ENCODE peak calls at places on chromosomes 6 and 20, in nine cellular contexts. J is non-pigmented ciliary epithelial cell; B is G401; O is activated CD8-positive, alpha-beta memory T cell treated with anti-CD3 and anti-CD28 coated beads, Interleukin-2, amount 50 U/mL, for 4 hours; N is neural progenitor cell; I is EL; A is myocyte; D is mucosa of descending colon; W is effector CD4-positive, alpha-beta T cell. U is an unnamed sample.

GRCh38 chr6:14079433-14079832 is 38.1 kb upstream of the CD83 start:
- DNase-seq in W (no peak), B (no peak), I (no peak), D (no peak), J (no peak), N (no peak), O (no peak), A (peak; percentile 52), U (no peak)

GRCh38 chr6:35427851-35428321 is 24.3 kb upstream of the FANCE start:
- DNase-seq in D (no peak), W (no peak), I (peak; percentile 91), N (no peak), A (no peak), O (no peak), B (no peak), J (peak; percentile 53), U (peak; percentile 34)

GRCh38 chr6:139372326-139373153 is 1.9 kb downstream of the CITED2 start:
- DNase-seq in D (no peak), W (no peak), A (peak; percentile 42), J (no peak), N (no peak), B (peak; percentile 12), O (no peak), I (peak; percentile 41), U (no peak)

GRCh38 chr6:126040826-126041225 is 54.5 kb downstream of the TRMT11 start:
- DNase-seq in I (peak; percentile 81), A (no peak), B (no peak), W (no peak), N (no peak), J (no peak), D (no peak), O (no peak), U (no peak)

GRCh38 chr6:26012061-26012460 is 49.5 kb downstream of the TRIM38 start:
- DNase-seq in A (no peak), N (no peak), J (no peak), I (no peak), D (no peak), B (no peak), W (no peak), O (no peak), U (no peak)

GRCh38 chr6:90135672-90136071 is 161.0 kb downstream of the BACH2 start:
- DNase-seq in A (no peak), W (no peak), I (peak; percentile 81), D (no peak), J (peak; percentile 63), B (no peak), O (no peak), N (no peak), U (no peak)

GRCh38 chr6:36387440-36388303 is at the start of gene ETV7:
- DNase-seq in I (peak; percentile 69), B (no peak), J (no peak), N (peak; percentile 53), O (peak; percentile 44), D (peak; percentile 73), W (peak; percentile 5), A (peak; percentile 11), U (peak; percentile 74)

GRCh38 chr6:15504581-15505350 is 158.1 kb downstream of the DTNBP1 start:
- DNase-seq in A (peak; percentile 99), W (no peak), B (peak; percentile 74), D (peak; percentile 71), N (no peak), J (peak; percentile 79), I (peak; percentile 98), O (peak; percentile 10), U (no peak)

GRCh38 chr20:37880726-37881591 is 22.0 kb upstream of the VSTM2L start:
- DNase-seq in A (peak; percentile 99), O (no peak), N (no peak), D (no peak), B (no peak), W (no peak), I (no peak), J (no peak), U (no peak)

GRCh38 chr6:73074175-73074574 is 151.1 kb downstream of the KHDC1L start:
- DNase-seq in I (peak; percentile 81), N (no peak), W (no peak), B (no peak), O (no peak), D (no peak), A (peak; percentile 28), J (no peak), U (no peak)

GRCh38 chr6:138403324-138403800 is 661 bp upstream of the HEBP2 start:
- DNase-seq in N (peak; percentile 47), I (peak; percentile 29), D (peak; percentile 74), W (peak; percentile 23), O (peak; percentile 29), A (peak; percentile 57), J (no peak), B (peak; percentile 15), U (no peak)

GRCh38 chr20:42635699-42636411 is 553.9 kb downstream of the PTPRT start:
- DNase-seq in J (no peak), N (no peak), W (no peak), D (no peak), I (no peak), B (no peak), A (no peak), O (no peak), U (no peak)

GRCh38 chr20:10940941-10941340 is 267.1 kb upstream of the JAG1 start:
- DNase-seq in I (no peak), W (no peak), N (no peak), O (no peak), A (no peak), J (no peak), D (no peak), B (no peak), U (no peak)

GRCh38 chr6:36851149-36851614 is 11.9 kb upstream of the CPNE5 start:
- DNase-seq in D (no peak), A (peak; percentile 80), N (peak; percentile 81), J (peak; percentile 34), W (peak; percentile 27), I (peak; percentile 78), B (peak; percentile 92), O (no peak), U (peak; percentile 86)

GRCh38 chr6:67933278-67933677 is 701.8 kb upstream of the ADGRB3 start:
- DNase-seq in A (no peak), I (no peak), D (no peak), N (peak; percentile 26), B (no peak), W (no peak), O (no peak), J (no peak), U (peak; percentile 75)

GRCh38 chr20:50852085-50852484 is 57.2 kb downstream of the BCAS4 start:
- DNase-seq in J (no peak), D (no peak), A (no peak), O (no peak), N (no peak), B (no peak), I (no peak), W (no peak), U (peak; percentile 37)

GRCh38 chr6:160991411-160992322 is at the start of gene MAP3K4:
- DNase-seq in A (peak; percentile 87), W (peak; percentile 68), N (peak; percentile 93), D (peak; percentile 86), I (peak; percentile 72), J (no peak), O (peak; percentile 82), B (peak; percentile 71), U (peak; percentile 81)

GRCh38 chr6:41073968-41074691 is 1.4 kb downstream of the NFYA start:
- DNase-seq in I (peak; percentile 45), J (no peak), W (no peak), B (peak; percentile 53), N (peak; percentile 22), A (peak; percentile 53), O (no peak), D (no peak), U (peak; percentile 24)

GRCh38 chr6:28011716-28012115 is 54.7 kb downstream of the OR2B6 start:
- DNase-seq in W (no peak), B (no peak), J (no peak), N (no peak), A (no peak), O (no peak), I (peak; percentile 25), D (no peak), U (no peak)

GRCh38 chr6:144447487-144447886 is 162.4 kb downstream of the UTRN start:
- DNase-seq in O (no peak), A (no peak), I (peak; percentile 58), B (no peak), N (no peak), J (peak; percentile 32), D (no peak), W (no peak), U (no peak)

GRCh38 chr6:42166444-42167141 is 6.6 kb upstream of the GUCA1A start:
- DNase-seq in J (no peak), I (peak; percentile 71), D (peak; percentile 63), B (peak; percentile 73), W (peak; percentile 69), N (peak; percentile 87), O (peak; percentile 83), A (peak; percentile 83), U (peak; percentile 97)

GRCh38 chr6:13554929-13555333 is 19.5 kb upstream of the SIRT5 start:
- DNase-seq in W (no peak), N (peak; percentile 66), O (no peak), D (no peak), B (no peak), I (peak; percentile 42), A (peak; percentile 78), J (no peak), U (peak; percentile 79)

GRCh38 chr6:32700391-32701040 is 34.1 kb upstream of the HLA-DQB1 start:
- DNase-seq in I (peak; percentile 56), N (peak; percentile 77), B (peak; percentile 73), J (peak; percentile 19), W (peak; percentile 9), A (peak; percentile 71), O (peak; percentile 19), D (no peak), U (peak; percentile 84)

GRCh38 chr20:63178889-63179751 is 36.8 kb downstream of the YTHDF1 start:
- DNase-seq in A (peak; percentile 40), J (no peak), W (peak; percentile 49), I (peak; percentile 43), N (peak; percentile 71), D (no peak), O (peak; percentile 82), B (peak; percentile 82), U (peak; percentile 53)

GRCh38 chr6:149128489-149129145 is 188.9 kb upstream of the TAB2 start:
- DNase-seq in B (no peak), A (no peak), O (peak; percentile 32), I (no peak), D (no peak), J (no peak), W (no peak), N (no peak), U (no peak)

GRCh38 chr6:34638834-34639736 is 57.5 kb downstream of the ILRUN start:
- DNase-seq in W (no peak), N (no peak), D (no peak), A (no peak), O (no peak), J (no peak), I (no peak), B (no peak), U (no peak)

GRCh38 chr6:40054602-40055001 is 120.3 kb upstream of the MOCS1 start:
- DNase-seq in W (no peak), J (no peak), N (no peak), I (no peak), A (no peak), D (no peak), B (no peak), O (no peak), U (no peak)

GRCh38 chr20:42483694-42484303 is 705.9 kb downstream of the PTPRT start:
- DNase-seq in D (no peak), A (no peak), B (no peak), N (peak; percentile 82), J (no peak), I (no peak), W (no peak), O (no peak), U (peak; percentile 2)

GRCh38 chr20:1617055-1617454 is 2.8 kb downstream of the SIRPB1 start:
- DNase-seq in W (no peak), B (no peak), N (no peak), D (no peak), J (no peak), A (no peak), I (no peak), O (no peak), U (no peak)

GRCh38 chr6:157632821-157633220 is 190.2 kb upstream of the SNX9 start:
- DNase-seq in I (peak; percentile 47), O (no peak), A (no peak), D (no peak), J (peak; percentile 51), W (no peak), B (no peak), N (no peak), U (no peak)

GRCh38 chr6:121897337-121897760 is 461.9 kb downstream of the GJA1 start:
- DNase-seq in W (no peak), N (peak; percentile 78), A (no peak), D (no peak), O (no peak), B (peak; percentile 20), I (peak; percentile 23), J (no peak), U (peak; percentile 7)

U was measured in GM23338.